ENCODE peak calls at places on chromosomes 7 and 10, in ten cellular contexts. One of them, this sample, is unnamed.

GRCh38 chr7:6307762-6308161 is 35.3 kb upstream of the CYTH3 start:
- DNase-seq in H9: peak; percentile 37
- DNase-seq in HuH-7.5: no peak
- DNase-seq in stimulated activated CD8-positive, alpha-beta memory T cell treated with anti-CD3 and anti-CD28 coated beads, Interleukin-4, amount 100 ng/mL, for 48 hours: no peak
- DNase-seq in natural killer cell: no peak
- DNase-seq in left cardiac atrium: no peak
- DNase-seq in stimulated activated CD4-positive, alpha-beta T cell treated with anti-CD3 and anti-CD28 coated beads, Interleukin-1b, Interleukin-23, amount 100 ng/mL, for 24 hours: no peak
- DNase-seq in HEK293T: no peak
- DNase-seq in hippocampal formation: no peak
- DNase-seq in astrocyte of the spinal cord: no peak
- DNase-seq in this sample: no peak

GRCh38 chr7:158101821-158102450 is 485.7 kb downstream of the PTPRN2 start:
- DNase-seq in H9: no peak
- DNase-seq in HuH-7.5: no peak
- DNase-seq in stimulated activated CD8-positive, alpha-beta memory T cell treated with anti-CD3 and anti-CD28 coated beads, Interleukin-4, amount 100 ng/mL, for 48 hours: no peak
- DNase-seq in natural killer cell: no peak
- DNase-seq in left cardiac atrium: no peak
- DNase-seq in stimulated activated CD4-positive, alpha-beta T cell treated with anti-CD3 and anti-CD28 coated beads, Interleukin-1b, Interleukin-23, amount 100 ng/mL, for 24 hours: no peak
- DNase-seq in HEK293T: no peak
- DNase-seq in hippocampal formation: no peak
- DNase-seq in astrocyte of the spinal cord: no peak
- DNase-seq in this sample: no peak

GRCh38 chr7:11895352-11895751 is 63.4 kb upstream of the THSD7A start:
- DNase-seq in H9: no peak
- DNase-seq in HuH-7.5: no peak
- DNase-seq in stimulated activated CD8-positive, alpha-beta memory T cell treated with anti-CD3 and anti-CD28 coated beads, Interleukin-4, amount 100 ng/mL, for 48 hours: no peak
- DNase-seq in natural killer cell: no peak
- DNase-seq in left cardiac atrium: no peak
- DNase-seq in stimulated activated CD4-positive, alpha-beta T cell treated with anti-CD3 and anti-CD28 coated beads, Interleukin-1b, Interleukin-23, amount 100 ng/mL, for 24 hours: no peak
- DNase-seq in HEK293T: no peak
- DNase-seq in hippocampal formation: no peak
- DNase-seq in astrocyte of the spinal cord: no peak
- DNase-seq in this sample: no peak

GRCh38 chr10:124992462-124993344 is 50.8 kb downstream of the ZRANB1 start:
- DNase-seq in H9: peak; percentile 60
- DNase-seq in HuH-7.5: no peak
- DNase-seq in stimulated activated CD8-positive, alpha-beta memory T cell treated with anti-CD3 and anti-CD28 coated beads, Interleukin-4, amount 100 ng/mL, for 48 hours: peak; percentile 52
- DNase-seq in natural killer cell: no peak
- DNase-seq in left cardiac atrium: peak; percentile 80
- DNase-seq in stimulated activated CD4-positive, alpha-beta T cell treated with anti-CD3 and anti-CD28 coated beads, Interleukin-1b, Interleukin-23, amount 100 ng/mL, for 24 hours: no peak
- DNase-seq in HEK293T: peak; percentile 58
- DNase-seq in hippocampal formation: peak; percentile 74
- DNase-seq in astrocyte of the spinal cord: peak; percentile 72
- DNase-seq in this sample: peak; percentile 45

GRCh38 chr7:155739538-155740140 is 72.6 kb downstream of the SHH start:
- DNase-seq in H9: no peak
- DNase-seq in HuH-7.5: no peak
- DNase-seq in stimulated activated CD8-positive, alpha-beta memory T cell treated with anti-CD3 and anti-CD28 coated beads, Interleukin-4, amount 100 ng/mL, for 48 hours: peak; percentile 59
- DNase-seq in natural killer cell: no peak
- DNase-seq in left cardiac atrium: no peak
- DNase-seq in stimulated activated CD4-positive, alpha-beta T cell treated with anti-CD3 and anti-CD28 coated beads, Interleukin-1b, Interleukin-23, amount 100 ng/mL, for 24 hours: no peak
- DNase-seq in HEK293T: no peak
- DNase-seq in hippocampal formation: no peak
- DNase-seq in astrocyte of the spinal cord: no peak
- DNase-seq in this sample: no peak

GRCh38 chr7:116753130-116753529 is 81.1 kb downstream of the MET start:
- DNase-seq in H9: no peak
- DNase-seq in HuH-7.5: no peak
- DNase-seq in stimulated activated CD8-positive, alpha-beta memory T cell treated with anti-CD3 and anti-CD28 coated beads, Interleukin-4, amount 100 ng/mL, for 48 hours: no peak
- DNase-seq in natural killer cell: no peak
- DNase-seq in left cardiac atrium: no peak
- DNase-seq in stimulated activated CD4-positive, alpha-beta T cell treated with anti-CD3 and anti-CD28 coated beads, Interleukin-1b, Interleukin-23, amount 100 ng/mL, for 24 hours: no peak
- DNase-seq in HEK293T: no peak
- DNase-seq in hippocampal formation: no peak
- DNase-seq in astrocyte of the spinal cord: no peak
- DNase-seq in this sample: no peak

GRCh38 chr7:128209229-128210035 is 31.6 kb upstream of the LEP start:
- DNase-seq in H9: peak; percentile 77
- DNase-seq in HuH-7.5: peak; percentile 89
- DNase-seq in stimulated activated CD8-positive, alpha-beta memory T cell treated with anti-CD3 and anti-CD28 coated beads, Interleukin-4, amount 100 ng/mL, for 48 hours: peak; percentile 76
- DNase-seq in natural killer cell: peak; percentile 57
- DNase-seq in left cardiac atrium: peak; percentile 64
- DNase-seq in stimulated activated CD4-positive, alpha-beta T cell treated with anti-CD3 and anti-CD28 coated beads, Interleukin-1b, Interleukin-23, amount 100 ng/mL, for 24 hours: peak; percentile 54
- DNase-seq in HEK293T: peak; percentile 86
- DNase-seq in hippocampal formation: peak; percentile 62
- DNase-seq in astrocyte of the spinal cord: peak; percentile 72
- DNase-seq in this sample: peak; percentile 44

GRCh38 chr10:126867567-126868365 is 37.5 kb upstream of the DOCK1 start:
- DNase-seq in H9: no peak
- DNase-seq in HuH-7.5: no peak
- DNase-seq in stimulated activated CD8-positive, alpha-beta memory T cell treated with anti-CD3 and anti-CD28 coated beads, Interleukin-4, amount 100 ng/mL, for 48 hours: no peak
- DNase-seq in natural killer cell: no peak
- DNase-seq in left cardiac atrium: no peak
- DNase-seq in stimulated activated CD4-positive, alpha-beta T cell treated with anti-CD3 and anti-CD28 coated beads, Interleukin-1b, Interleukin-23, amount 100 ng/mL, for 24 hours: no peak
- DNase-seq in HEK293T: no peak
- DNase-seq in hippocampal formation: no peak
- DNase-seq in astrocyte of the spinal cord: peak; percentile 96
- DNase-seq in this sample: no peak

GRCh38 chr10:44385726-44386438 is 985 bp upstream of the CXCL12 start:
- DNase-seq in H9: peak; percentile 46
- DNase-seq in HuH-7.5: no peak
- DNase-seq in stimulated activated CD8-positive, alpha-beta memory T cell treated with anti-CD3 and anti-CD28 coated beads, Interleukin-4, amount 100 ng/mL, for 48 hours: no peak
- DNase-seq in natural killer cell: no peak
- DNase-seq in left cardiac atrium: no peak
- DNase-seq in stimulated activated CD4-positive, alpha-beta T cell treated with anti-CD3 and anti-CD28 coated beads, Interleukin-1b, Interleukin-23, amount 100 ng/mL, for 24 hours: no peak
- DNase-seq in HEK293T: no peak
- DNase-seq in hippocampal formation: no peak
- DNase-seq in astrocyte of the spinal cord: no peak
- DNase-seq in this sample: no peak

GRCh38 chr7:69335331-69335730 is 262.9 kb upstream of the AUTS2 start:
- DNase-seq in H9: no peak
- DNase-seq in HuH-7.5: no peak
- DNase-seq in stimulated activated CD8-positive, alpha-beta memory T cell treated with anti-CD3 and anti-CD28 coated beads, Interleukin-4, amount 100 ng/mL, for 48 hours: no peak
- DNase-seq in natural killer cell: no peak
- DNase-seq in left cardiac atrium: no peak
- DNase-seq in stimulated activated CD4-positive, alpha-beta T cell treated with anti-CD3 and anti-CD28 coated beads, Interleukin-1b, Interleukin-23, amount 100 ng/mL, for 24 hours: no peak
- DNase-seq in HEK293T: no peak
- DNase-seq in hippocampal formation: no peak
- DNase-seq in astrocyte of the spinal cord: no peak
- DNase-seq in this sample: no peak

GRCh38 chr10:111347386-111348005 is 270.7 kb downstream of the ADRA2A start:
- DNase-seq in H9: no peak
- DNase-seq in HuH-7.5: no peak
- DNase-seq in stimulated activated CD8-positive, alpha-beta memory T cell treated with anti-CD3 and anti-CD28 coated beads, Interleukin-4, amount 100 ng/mL, for 48 hours: no peak
- DNase-seq in natural killer cell: no peak
- DNase-seq in left cardiac atrium: no peak
- DNase-seq in stimulated activated CD4-positive, alpha-beta T cell treated with anti-CD3 and anti-CD28 coated beads, Interleukin-1b, Interleukin-23, amount 100 ng/mL, for 24 hours: no peak
- DNase-seq in HEK293T: no peak
- DNase-seq in hippocampal formation: no peak
- DNase-seq in astrocyte of the spinal cord: no peak
- DNase-seq in this sample: no peak

GRCh38 chr10:94092848-94093247 is 99.1 kb downstream of the PLCE1 start:
- DNase-seq in H9: no peak
- DNase-seq in HuH-7.5: no peak
- DNase-seq in stimulated activated CD8-positive, alpha-beta memory T cell treated with anti-CD3 and anti-CD28 coated beads, Interleukin-4, amount 100 ng/mL, for 48 hours: no peak
- DNase-seq in natural killer cell: no peak
- DNase-seq in left cardiac atrium: no peak
- DNase-seq in stimulated activated CD4-positive, alpha-beta T cell treated with anti-CD3 and anti-CD28 coated beads, Interleukin-1b, Interleukin-23, amount 100 ng/mL, for 24 hours: no peak
- DNase-seq in HEK293T: no peak
- DNase-seq in hippocampal formation: no peak
- DNase-seq in astrocyte of the spinal cord: peak; percentile 55
- DNase-seq in this sample: no peak

GRCh38 chr7:74083117-74083876 is at the start of gene LIMK1:
- DNase-seq in H9: peak; percentile 90
- DNase-seq in HuH-7.5: peak; percentile 90
- DNase-seq in stimulated activated CD8-positive, alpha-beta memory T cell treated with anti-CD3 and anti-CD28 coated beads, Interleukin-4, amount 100 ng/mL, for 48 hours: peak; percentile 84
- DNase-seq in natural killer cell: peak; percentile 84
- DNase-seq in left cardiac atrium: peak; percentile 85
- DNase-seq in stimulated activated CD4-positive, alpha-beta T cell treated with anti-CD3 and anti-CD28 coated beads, Interleukin-1b, Interleukin-23, amount 100 ng/mL, for 24 hours: peak; percentile 75
- DNase-seq in HEK293T: peak; percentile 95
- DNase-seq in hippocampal formation: peak; percentile 85
- DNase-seq in astrocyte of the spinal cord: peak; percentile 82
- DNase-seq in this sample: peak; percentile 85

GRCh38 chr7:156106107-156106426 is 293.8 kb upstream of the SHH start:
- DNase-seq in H9: no peak
- DNase-seq in HuH-7.5: no peak
- DNase-seq in stimulated activated CD8-positive, alpha-beta memory T cell treated with anti-CD3 and anti-CD28 coated beads, Interleukin-4, amount 100 ng/mL, for 48 hours: no peak
- DNase-seq in natural killer cell: no peak
- DNase-seq in left cardiac atrium: no peak
- DNase-seq in stimulated activated CD4-positive, alpha-beta T cell treated with anti-CD3 and anti-CD28 coated beads, Interleukin-1b, Interleukin-23, amount 100 ng/mL, for 24 hours: no peak
- DNase-seq in HEK293T: no peak
- DNase-seq in hippocampal formation: no peak
- DNase-seq in astrocyte of the spinal cord: no peak
- DNase-seq in this sample: no peak

GRCh38 chr7:151168022-151168786 is 710 bp upstream of the GBX1 start:
- DNase-seq in H9: peak; percentile 78
- DNase-seq in HuH-7.5: peak; percentile 85
- DNase-seq in stimulated activated CD8-positive, alpha-beta memory T cell treated with anti-CD3 and anti-CD28 coated beads, Interleukin-4, amount 100 ng/mL, for 48 hours: peak; percentile 80
- DNase-seq in natural killer cell: peak; percentile 55
- DNase-seq in left cardiac atrium: no peak
- DNase-seq in stimulated activated CD4-positive, alpha-beta T cell treated with anti-CD3 and anti-CD28 coated beads, Interleukin-1b, Interleukin-23, amount 100 ng/mL, for 24 hours: peak; percentile 45
- DNase-seq in HEK293T: peak; percentile 90
- DNase-seq in hippocampal formation: no peak
- DNase-seq in astrocyte of the spinal cord: no peak
- DNase-seq in this sample: no peak

GRCh38 chr7:74174606-74175082 is 488 bp downstream of the EIF4H start:
- DNase-seq in H9: peak; percentile 36
- DNase-seq in HuH-7.5: no peak
- DNase-seq in stimulated activated CD8-positive, alpha-beta memory T cell treated with anti-CD3 and anti-CD28 coated beads, Interleukin-4, amount 100 ng/mL, for 48 hours: peak; percentile 53
- DNase-seq in natural killer cell: no peak
- DNase-seq in left cardiac atrium: peak; percentile 63
- DNase-seq in stimulated activated CD4-positive, alpha-beta T cell treated with anti-CD3 and anti-CD28 coated beads, Interleukin-1b, Interleukin-23, amount 100 ng/mL, for 24 hours: peak; percentile 7
- DNase-seq in HEK293T: peak; percentile 47
- DNase-seq in hippocampal formation: peak; percentile 43
- DNase-seq in astrocyte of the spinal cord: peak; percentile 45
- DNase-seq in this sample: peak; percentile 27

GRCh38 chr10:72834183-72834825 is 59.2 kb upstream of the OIT3 start:
- DNase-seq in H9: no peak
- DNase-seq in HuH-7.5: no peak
- DNase-seq in stimulated activated CD8-positive, alpha-beta memory T cell treated with anti-CD3 and anti-CD28 coated beads, Interleukin-4, amount 100 ng/mL, for 48 hours: peak; percentile 30
- DNase-seq in natural killer cell: no peak
- DNase-seq in left cardiac atrium: peak; percentile 31
- DNase-seq in stimulated activated CD4-positive, alpha-beta T cell treated with anti-CD3 and anti-CD28 coated beads, Interleukin-1b, Interleukin-23, amount 100 ng/mL, for 24 hours: peak; percentile 1
- DNase-seq in HEK293T: peak; percentile 49
- DNase-seq in hippocampal formation: peak; percentile 11
- DNase-seq in astrocyte of the spinal cord: peak; percentile 77
- DNase-seq in this sample: no peak

GRCh38 chr7:44971188-44971907 is 7.5 kb downstream of the MYO1G start:
- DNase-seq in H9: no peak
- DNase-seq in HuH-7.5: no peak
- DNase-seq in stimulated activated CD8-positive, alpha-beta memory T cell treated with anti-CD3 and anti-CD28 coated beads, Interleukin-4, amount 100 ng/mL, for 48 hours: no peak
- DNase-seq in natural killer cell: no peak
- DNase-seq in left cardiac atrium: no peak
- DNase-seq in stimulated activated CD4-positive, alpha-beta T cell treated with anti-CD3 and anti-CD28 coated beads, Interleukin-1b, Interleukin-23, amount 100 ng/mL, for 24 hours: no peak
- DNase-seq in HEK293T: no peak
- DNase-seq in hippocampal formation: no peak
- DNase-seq in astrocyte of the spinal cord: no peak
- DNase-seq in this sample: no peak